ENCODE peak calls at places on chromosomes 5 and 9, in five cellular contexts. One of them, this sample, is unnamed.

GRCh38 chr9:125959980-125960619 is 212.9 kb downstream of the PBX3 start:
- DNase-seq in H1: no peak
- DNase-seq in mesenchymal stem cell: no peak
- DNase-seq in neuronal stem cell: no peak
- DNase-seq in trophoblast cell: no peak
- DNase-seq in this sample: no peak

GRCh38 chr5:139635606-139636206 is 12.4 kb upstream of the CXXC5 start:
- DNase-seq in H1: peak
- DNase-seq in mesenchymal stem cell: peak
- DNase-seq in neuronal stem cell: no peak
- DNase-seq in trophoblast cell: peak
- DNase-seq in this sample: no peak

GRCh38 chr5:91383956-91384300 is 811 bp upstream of the ARRDC3 start:
- DNase-seq in H1: no peak
- DNase-seq in mesenchymal stem cell: no peak
- DNase-seq in neuronal stem cell: peak
- DNase-seq in trophoblast cell: no peak
- DNase-seq in this sample: no peak

GRCh38 chr9:89874351-89875321 is 269.8 kb downstream of the GADD45G start:
- DNase-seq in H1: peak
- DNase-seq in mesenchymal stem cell: peak
- DNase-seq in neuronal stem cell: no peak
- DNase-seq in trophoblast cell: no peak
- DNase-seq in this sample: peak

GRCh38 chr5:58241383-58241782 is 218.5 kb downstream of the PLK2 start:
- DNase-seq in H1: no peak
- DNase-seq in mesenchymal stem cell: no peak
- DNase-seq in neuronal stem cell: no peak
- DNase-seq in trophoblast cell: no peak
- DNase-seq in this sample: no peak

GRCh38 chr9:91211919-91212318 is 149.8 kb downstream of the AUH start:
- DNase-seq in H1: no peak
- DNase-seq in mesenchymal stem cell: no peak
- DNase-seq in neuronal stem cell: no peak
- DNase-seq in trophoblast cell: no peak
- DNase-seq in this sample: no peak

GRCh38 chr9:114284316-114285060 is 38.4 kb upstream of the ORM1 start:
- DNase-seq in H1: no peak
- DNase-seq in mesenchymal stem cell: no peak
- DNase-seq in neuronal stem cell: no peak
- DNase-seq in trophoblast cell: no peak
- DNase-seq in this sample: peak

GRCh38 chr9:73149371-73150067 is 2.1 kb upstream of the ANXA1 start:
- DNase-seq in H1: no peak
- DNase-seq in mesenchymal stem cell: peak
- DNase-seq in neuronal stem cell: no peak
- DNase-seq in trophoblast cell: peak
- DNase-seq in this sample: no peak

GRCh38 chr9:123867034-123867433 is 62.9 kb downstream of the DENND1A start:
- DNase-seq in H1: no peak
- DNase-seq in mesenchymal stem cell: no peak
- DNase-seq in neuronal stem cell: no peak
- DNase-seq in trophoblast cell: no peak
- DNase-seq in this sample: no peak

GRCh38 chr5:1938310-1939000 is 55.7 kb upstream of the IRX4 start:
- DNase-seq in H1: no peak
- DNase-seq in mesenchymal stem cell: no peak
- DNase-seq in neuronal stem cell: no peak
- DNase-seq in trophoblast cell: no peak
- DNase-seq in this sample: no peak

GRCh38 chr5:42397267-42397666 is 26.0 kb upstream of the GHR start:
- DNase-seq in H1: no peak
- DNase-seq in mesenchymal stem cell: no peak
- DNase-seq in neuronal stem cell: no peak
- DNase-seq in trophoblast cell: no peak
- DNase-seq in this sample: no peak

GRCh38 chr9:68804911-68805889 is 100.2 kb downstream of the PIP5K1B start:
- DNase-seq in H1: no peak
- DNase-seq in mesenchymal stem cell: no peak
- DNase-seq in neuronal stem cell: no peak
- DNase-seq in trophoblast cell: no peak
- DNase-seq in this sample: no peak

GRCh38 chr9:18536554-18536953 is 62.6 kb downstream of the ADAMTSL1 start:
- DNase-seq in H1: no peak
- DNase-seq in mesenchymal stem cell: no peak
- DNase-seq in neuronal stem cell: no peak
- DNase-seq in trophoblast cell: no peak
- DNase-seq in this sample: no peak

GRCh38 chr9:121886759-121887485 is 206.2 kb downstream of the TTLL11 start:
- DNase-seq in H1: no peak
- DNase-seq in mesenchymal stem cell: no peak
- DNase-seq in neuronal stem cell: no peak
- DNase-seq in trophoblast cell: no peak
- DNase-seq in this sample: no peak

GRCh38 chr5:104594850-104595249 is 1032.3 kb upstream of the NUDT12 start:
- DNase-seq in H1: no peak
- DNase-seq in mesenchymal stem cell: no peak
- DNase-seq in neuronal stem cell: no peak
- DNase-seq in trophoblast cell: no peak
- DNase-seq in this sample: no peak

GRCh38 chr5:132455614-132456115 is 34.9 kb downstream of the IRF1 start:
- DNase-seq in H1: no peak
- DNase-seq in mesenchymal stem cell: no peak
- DNase-seq in neuronal stem cell: no peak
- DNase-seq in trophoblast cell: no peak
- DNase-seq in this sample: peak

GRCh38 chr5:132458226-132458560 is 32.4 kb downstream of the IRF1 start:
- DNase-seq in H1: no peak
- DNase-seq in mesenchymal stem cell: peak
- DNase-seq in neuronal stem cell: no peak
- DNase-seq in trophoblast cell: no peak
- DNase-seq in this sample: no peak

GRCh38 chr5:132458651-132459030 is 31.9 kb downstream of the IRF1 start:
- DNase-seq in H1: no peak
- DNase-seq in mesenchymal stem cell: peak
- DNase-seq in neuronal stem cell: no peak
- DNase-seq in trophoblast cell: no peak
- DNase-seq in this sample: no peak

GRCh38 chr5:132457371-132458225 is 33.0 kb downstream of the IRF1 start:
- DNase-seq in H1: no peak
- DNase-seq in mesenchymal stem cell: peak
- DNase-seq in neuronal stem cell: no peak
- DNase-seq in trophoblast cell: no peak
- DNase-seq in this sample: no peak

GRCh38 chr5:132456553-132457361 is 33.8 kb downstream of the IRF1 start:
- DNase-seq in H1: no peak
- DNase-seq in mesenchymal stem cell: peak
- DNase-seq in neuronal stem cell: no peak
- DNase-seq in trophoblast cell: peak
- DNase-seq in this sample: no peak
- H3K9ac ChIP-seq in H1: no peak
- H3K9ac ChIP-seq in mesenchymal stem cell: peak
- H3K9ac ChIP-seq in neuronal stem cell: no peak
- H3K9ac ChIP-seq in trophoblast cell: no peak
- H3K9ac ChIP-seq in this sample: no peak

GRCh38 chr5:100794844-100795243 is 108.2 kb downstream of the ST8SIA4 start:
- DNase-seq in H1: no peak
- DNase-seq in mesenchymal stem cell: no peak
- DNase-seq in neuronal stem cell: no peak
- DNase-seq in trophoblast cell: no peak
- DNase-seq in this sample: no peak
- H2BK12ac ChIP-seq in H1: no peak
- H2BK12ac ChIP-seq in mesenchymal stem cell: no peak
- H2BK12ac ChIP-seq in neuronal stem cell: no peak
- H2BK12ac ChIP-seq in trophoblast cell: peak
- H2BK12ac ChIP-seq in this sample: no peak

GRCh38 chr5:108484035-108484434 is 102.1 kb upstream of the FBXL17 start:
- DNase-seq in H1: no peak
- DNase-seq in mesenchymal stem cell: no peak
- DNase-seq in neuronal stem cell: no peak
- DNase-seq in trophoblast cell: peak
- DNase-seq in this sample: no peak
- H3K27ac ChIP-seq in H1: no peak
- H3K27ac ChIP-seq in mesenchymal stem cell: no peak
- H3K27ac ChIP-seq in neuronal stem cell: no peak
- H3K27ac ChIP-seq in trophoblast cell: no peak
- H3K27ac ChIP-seq in this sample: no peak

GRCh38 chr5:38446029-38446522 is 110.4 kb downstream of the LIFR start:
- DNase-seq in H1: no peak
- DNase-seq in mesenchymal stem cell: no peak
- DNase-seq in neuronal stem cell: no peak
- DNase-seq in trophoblast cell: no peak
- DNase-seq in this sample: no peak

GRCh38 chr5:38448553-38449350 is 107.7 kb downstream of the LIFR start:
- DNase-seq in H1: no peak
- DNase-seq in mesenchymal stem cell: peak
- DNase-seq in neuronal stem cell: no peak
- DNase-seq in trophoblast cell: no peak
- DNase-seq in this sample: no peak

GRCh38 chr5:38450627-38451371 is 105.6 kb downstream of the LIFR start:
- DNase-seq in H1: no peak
- DNase-seq in mesenchymal stem cell: no peak
- DNase-seq in neuronal stem cell: no peak
- DNase-seq in trophoblast cell: no peak
- DNase-seq in this sample: no peak

GRCh38 chr5:38445374-38446028 is 110.9 kb downstream of the LIFR start:
- DNase-seq in H1: no peak
- DNase-seq in mesenchymal stem cell: no peak
- DNase-seq in neuronal stem cell: no peak
- DNase-seq in trophoblast cell: no peak
- DNase-seq in this sample: no peak

GRCh38 chr5:38447786-38448185 is 108.7 kb downstream of the LIFR start:
- DNase-seq in H1: no peak
- DNase-seq in mesenchymal stem cell: no peak
- DNase-seq in neuronal stem cell: no peak
- DNase-seq in trophoblast cell: no peak
- DNase-seq in this sample: no peak
- H3K9ac ChIP-seq in H1: no peak
- H3K9ac ChIP-seq in mesenchymal stem cell: no peak
- H3K9ac ChIP-seq in neuronal stem cell: no peak
- H3K9ac ChIP-seq in trophoblast cell: no peak
- H3K9ac ChIP-seq in this sample: no peak

GRCh38 chr5:13595978-13596377 is 348.5 kb downstream of the DNAH5 start:
- DNase-seq in H1: no peak
- DNase-seq in mesenchymal stem cell: no peak
- DNase-seq in neuronal stem cell: no peak
- DNase-seq in trophoblast cell: no peak
- DNase-seq in this sample: no peak
- H2BK12ac ChIP-seq in H1: no peak
- H2BK12ac ChIP-seq in mesenchymal stem cell: no peak
- H2BK12ac ChIP-seq in neuronal stem cell: no peak
- H2BK12ac ChIP-seq in trophoblast cell: no peak
- H2BK12ac ChIP-seq in this sample: no peak

GRCh38 chr9:108688051-108688450 is 167.7 kb downstream of the ACTL7B start:
- DNase-seq in H1: no peak
- DNase-seq in mesenchymal stem cell: no peak
- DNase-seq in neuronal stem cell: no peak
- DNase-seq in trophoblast cell: peak
- DNase-seq in this sample: no peak
- H3K27ac ChIP-seq in H1: no peak
- H3K27ac ChIP-seq in mesenchymal stem cell: no peak
- H3K27ac ChIP-seq in neuronal stem cell: no peak
- H3K27ac ChIP-seq in trophoblast cell: no peak
- H3K27ac ChIP-seq in this sample: no peak

DNA sequence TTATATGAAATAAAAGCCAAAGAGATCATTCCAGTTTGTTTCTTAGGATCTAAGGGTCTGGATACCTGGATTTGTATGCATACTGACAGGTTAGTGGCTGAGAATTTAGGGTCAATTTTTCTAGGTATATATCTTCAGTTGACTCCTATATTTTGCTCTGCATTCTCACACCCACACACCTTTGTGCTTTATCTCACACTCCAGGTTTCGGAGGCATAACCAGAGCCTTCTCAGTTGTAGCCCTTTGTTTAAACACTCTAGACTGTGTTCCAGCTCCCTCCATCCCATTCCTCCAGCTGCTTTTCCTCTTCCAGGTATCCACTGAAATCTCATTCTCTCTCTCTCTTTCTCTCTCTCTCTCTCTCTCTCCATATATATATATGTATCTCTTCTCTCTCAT is 10.6 kb upstream of the MOCS2 start:
- DNase-seq in H1: no peak
- DNase-seq in mesenchymal stem cell: no peak
- DNase-seq in neuronal stem cell: no peak
- DNase-seq in trophoblast cell: no peak
- DNase-seq in this sample: no peak
- H3K9ac ChIP-seq in H1: no peak
- H3K9ac ChIP-seq in mesenchymal stem cell: no peak
- H3K9ac ChIP-seq in neuronal stem cell: no peak
- H3K9ac ChIP-seq in trophoblast cell: no peak
- H3K9ac ChIP-seq in this sample: no peak

DNA sequence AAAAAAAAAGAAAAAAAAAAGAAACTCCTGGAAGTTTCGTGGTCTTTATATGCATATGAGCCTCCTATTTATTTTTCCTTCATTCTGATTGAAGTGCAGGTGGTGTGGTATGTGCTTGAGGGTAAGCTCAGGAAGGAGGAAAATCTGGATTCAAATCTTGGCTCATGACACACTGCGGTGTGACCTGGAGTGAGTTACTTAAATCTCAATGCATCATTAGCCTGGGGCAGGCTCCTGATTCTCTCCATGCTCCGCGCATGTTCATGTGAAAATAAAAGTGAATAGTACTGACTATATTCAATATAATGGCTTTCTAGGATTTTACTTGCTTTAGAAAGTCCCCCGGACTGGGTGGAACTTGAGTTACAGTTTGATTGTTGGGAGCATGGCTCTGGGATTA is 35.6 kb downstream of the PTTG1 start:
- DNase-seq in H1: no peak
- DNase-seq in mesenchymal stem cell: no peak
- DNase-seq in neuronal stem cell: no peak
- DNase-seq in trophoblast cell: no peak
- DNase-seq in this sample: no peak
- H2BK12ac ChIP-seq in H1: no peak
- H2BK12ac ChIP-seq in mesenchymal stem cell: no peak
- H2BK12ac ChIP-seq in neuronal stem cell: no peak
- H2BK12ac ChIP-seq in trophoblast cell: no peak
- H2BK12ac ChIP-seq in this sample: no peak

GRCh38 chr9:99259231-99259918 is 37.3 kb downstream of the SEC61B start:
- DNase-seq in H1: peak
- DNase-seq in mesenchymal stem cell: no peak
- DNase-seq in neuronal stem cell: no peak
- DNase-seq in trophoblast cell: no peak
- DNase-seq in this sample: peak
- H3K27ac ChIP-seq in H1: no peak
- H3K27ac ChIP-seq in mesenchymal stem cell: peak
- H3K27ac ChIP-seq in neuronal stem cell: no peak
- H3K27ac ChIP-seq in trophoblast cell: no peak
- H3K27ac ChIP-seq in this sample: no peak

This sample was measured in H9.